ENCODE peak calls at places on chromosomes 13 and 19, in eight cellular contexts. A is lower lobe of right lung, O is heart right ventricle, Y is glutamatergic neuron, W is fibroblast of pulmonary artery, K is fibroblast of lung, F is thyroid gland, C is MCF 10A. J is an unnamed sample.

GRCh38 chr19:10544242-10544752 is 593 bp downstream of the ATG4D start:
- DNase-seq in C (peak; percentile 30), O (peak; percentile 28), W (no peak), F (peak; percentile 69), A (no peak), K (no peak), Y (no peak), J (no peak)

GRCh38 chr13:45316210-45316799 is 24.7 kb downstream of the TPT1 start:
- DNase-seq in K (no peak), C (no peak), F (no peak), W (no peak), Y (no peak), O (no peak), A (no peak), J (no peak)

GRCh38 chr19:11814707-11815050 is 606 bp downstream of the ZNF440 start:
- DNase-seq in C (no peak), F (no peak), Y (no peak), W (peak; percentile 51), O (no peak), A (no peak), K (peak; percentile 52), J (no peak)

GRCh38 chr13:66660013-66660804 is 569.9 kb downstream of the PCDH9 start:
- DNase-seq in F (no peak), K (peak; percentile 40), C (peak; percentile 27), W (peak; percentile 76), A (no peak), Y (no peak), O (no peak), J (no peak)

GRCh38 chr13:112165712-112166111 is 98.8 kb downstream of the SOX1 start:
- DNase-seq in A (no peak), O (no peak), Y (peak; percentile 2), W (no peak), K (no peak), C (no peak), F (no peak), J (no peak)

GRCh38 chr19:39498262-39499081 is at the start of gene DLL3:
- DNase-seq in O (no peak), K (no peak), Y (peak; percentile 83), C (no peak), F (no peak), W (peak; percentile 10), A (no peak), J (no peak)

GRCh38 chr13:110915874-110916670 is 1.2 kb upstream of the ANKRD10 start:
- DNase-seq in K (peak; percentile 69), A (no peak), C (peak; percentile 7), O (no peak), F (no peak), Y (no peak), W (peak; percentile 73), J (no peak)

GRCh38 chr19:17616961-17617806 is 61.7 kb downstream of the COLGALT1 start:
- DNase-seq in C (no peak), A (no peak), K (no peak), O (no peak), F (no peak), Y (peak; percentile 88), W (peak; percentile 10), J (no peak)

GRCh38 chr13:51729853-51730553 is 74.0 kb downstream of the DHRS12 start:
- DNase-seq in A (no peak), O (no peak), W (peak; percentile 90), Y (no peak), K (peak; percentile 87), F (no peak), C (peak; percentile 75), J (no peak)

GRCh38 chr19:3387645-3388589 is 21.5 kb downstream of the NFIC start:
- DNase-seq in F (peak; percentile 95), Y (no peak), C (peak; percentile 94), O (peak; percentile 79), A (peak; percentile 88), K (peak; percentile 85), W (no peak), J (peak; percentile 61)

GRCh38 chr13:99984463-99985242 is 3.1 kb downstream of the ZIC2 start:
- DNase-seq in F (no peak), O (no peak), K (no peak), Y (peak; percentile 35), A (no peak), C (no peak), W (no peak), J (no peak)

GRCh38 chr19:13839938-13840750 is 36.8 kb upstream of the NANOS3 start:
- DNase-seq in W (no peak), Y (no peak), O (no peak), C (peak; percentile 92), A (peak; percentile 81), K (no peak), F (peak; percentile 47), J (no peak)

GRCh38 chr19:8256276-8257051 is 47.3 kb downstream of the CERS4 start:
- DNase-seq in O (no peak), F (no peak), Y (no peak), W (no peak), K (no peak), A (no peak), C (no peak), J (no peak)

GRCh38 chr13:30165791-30166190 is 141.6 kb downstream of the KATNAL1 start:
- DNase-seq in A (no peak), F (no peak), K (no peak), Y (no peak), C (no peak), O (no peak), W (peak; percentile 29), J (no peak)
- TF ChIP-seq CTCF in A (no peak), F (no peak), K (no peak), Y (no peak), C (no peak), O (no peak), W (no peak), J (peak; percentile 41)

DNA sequence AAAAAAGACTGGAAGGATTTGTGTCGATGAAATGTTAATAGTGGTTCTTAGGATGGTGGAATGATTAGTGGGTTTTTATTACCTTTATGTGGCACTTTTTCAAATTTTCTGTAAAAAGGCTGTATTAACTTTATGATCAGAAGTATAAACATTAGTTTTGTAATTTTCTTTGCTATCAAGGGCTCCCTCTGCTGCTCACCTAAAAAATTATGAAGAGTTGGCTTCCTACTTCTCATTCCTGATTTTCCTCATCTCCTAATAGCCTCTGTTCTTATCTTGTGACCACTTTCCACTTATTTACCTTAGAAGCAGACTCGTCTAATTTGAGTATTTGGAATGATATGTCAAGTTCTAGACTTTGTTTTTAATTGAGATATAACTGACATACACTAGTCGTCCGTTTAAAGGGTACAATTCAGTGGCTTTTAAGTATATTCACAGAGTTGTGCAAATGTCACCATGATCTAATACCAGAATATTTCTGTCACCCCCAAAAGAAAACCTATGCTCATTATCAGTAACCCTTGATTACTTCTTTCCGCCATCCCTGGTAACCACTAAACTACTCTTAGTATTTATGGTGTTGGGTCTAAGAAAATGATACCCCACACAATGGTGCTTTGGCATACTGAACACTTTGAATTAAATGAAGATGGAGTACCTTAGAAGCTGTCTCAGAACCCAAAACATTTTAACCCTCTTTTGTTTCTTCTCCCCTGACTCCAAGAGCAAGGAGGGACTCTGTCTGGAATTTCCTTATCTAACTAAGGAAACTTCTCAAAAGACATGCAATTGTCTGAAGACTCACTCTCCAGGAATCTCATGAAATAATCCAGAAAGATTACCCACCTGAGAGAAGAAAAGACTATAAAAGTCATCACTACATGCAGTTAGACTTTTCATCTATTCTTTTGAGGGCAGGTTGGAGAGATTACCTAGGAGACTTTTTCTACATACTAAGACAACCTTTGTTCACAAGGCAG is 311.3 kb downstream of the DLEU7 start:
- DNase-seq in A (no peak), C (peak; percentile 42), K (peak; percentile 74), F (no peak), O (no peak), W (peak; percentile 71), Y (no peak), J (no peak)
- TF ChIP-seq CTCF in A (peak; percentile 59), C (peak; percentile 53), K (peak; percentile 61), F (no peak), O (peak; percentile 75), W (peak; percentile 56), Y (no peak), J (peak; percentile 52)

DNA sequence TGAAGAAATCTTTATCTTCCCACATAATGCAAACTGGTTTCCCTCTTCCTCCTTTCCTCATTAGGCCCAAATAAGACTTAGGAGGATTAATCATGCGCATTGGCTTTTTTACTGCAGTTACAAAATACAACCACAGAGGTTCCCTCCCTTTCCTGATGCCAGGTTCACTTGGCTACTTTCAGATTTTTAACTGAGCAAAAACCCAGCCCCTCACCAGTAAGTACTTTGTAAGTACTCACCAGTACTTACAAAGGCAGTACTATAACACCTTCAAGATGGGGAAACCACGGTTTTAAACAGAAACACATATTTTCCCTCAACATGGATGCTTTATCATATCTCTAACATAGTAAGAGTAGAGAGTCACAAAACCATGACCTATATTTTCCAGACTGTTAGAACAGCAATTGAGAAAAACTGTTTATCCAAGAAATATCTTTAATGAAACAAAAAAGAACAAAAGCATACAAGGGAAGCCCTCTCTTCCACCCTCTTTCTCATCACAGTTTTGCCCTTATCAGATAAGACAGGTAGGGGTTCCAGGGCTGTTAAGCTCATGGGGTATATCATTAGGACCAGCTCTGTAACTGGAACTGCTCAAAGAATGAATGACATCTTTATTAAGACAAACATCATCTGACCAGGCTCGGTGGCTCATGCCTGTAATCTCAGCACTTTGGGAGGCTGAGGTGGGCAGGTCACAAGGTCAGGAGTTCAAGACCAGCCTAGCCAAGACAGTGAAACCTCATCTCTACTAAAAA is 12.7 kb downstream of the FOXO1 start:
- DNase-seq in A (no peak), O (no peak), K (no peak), Y (no peak), C (no peak), F (no peak), W (peak; percentile 53), J (no peak)
- TF ChIP-seq CTCF in A (no peak), O (no peak), K (no peak), Y (no peak), C (no peak), F (no peak), W (no peak), J (no peak)

GRCh38 chr19:33064117-33064777 is 441 bp downstream of the RHPN2 start:
- DNase-seq in C (peak; percentile 16), Y (peak; percentile 51), K (no peak), A (peak; percentile 73), F (peak; percentile 80), O (no peak), W (no peak), J (no peak)
- TF ChIP-seq CTCF in C (no peak), Y (no peak), K (no peak), A (no peak), F (no peak), O (no peak), W (no peak), J (no peak)

DNA sequence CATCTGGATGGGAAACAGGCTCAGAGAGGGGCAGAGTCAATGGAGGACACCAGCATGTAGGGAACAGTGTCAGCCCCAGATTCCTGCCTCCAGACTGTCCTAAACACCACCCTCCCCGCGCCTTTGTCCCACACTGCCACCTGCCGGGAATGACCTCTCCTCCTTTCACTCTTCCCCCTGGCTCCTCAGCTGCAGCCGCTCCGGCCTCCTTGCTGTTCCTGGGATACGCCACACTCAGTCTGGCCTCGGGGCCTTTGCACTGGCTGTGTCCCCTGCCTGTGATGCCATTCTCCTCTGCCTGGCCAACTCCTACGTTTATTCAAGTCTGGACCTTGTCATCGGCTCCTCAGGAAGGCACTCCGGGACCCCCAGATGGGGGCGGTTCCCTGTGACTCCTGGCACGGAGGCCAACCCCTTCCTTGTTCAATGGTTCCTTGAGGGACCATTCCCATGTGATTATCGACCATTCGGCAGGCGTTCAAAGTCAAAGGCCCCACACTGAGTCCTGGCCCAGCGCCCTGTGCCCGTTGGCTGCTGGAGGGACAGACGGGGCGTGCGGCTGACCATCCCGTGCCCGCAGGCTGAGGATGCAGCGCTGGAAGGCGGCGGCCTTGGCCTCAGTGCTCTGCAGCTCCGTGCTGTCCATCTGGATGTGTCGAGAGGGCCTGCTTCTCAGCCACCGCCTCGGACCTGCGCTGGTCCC is 15.8 kb downstream of the FUT6 start:
- DNase-seq in O (no peak), A (no peak), F (no peak), W (no peak), Y (no peak), K (no peak), C (peak; percentile 72), J (no peak)
- TF ChIP-seq CTCF in O (no peak), A (no peak), F (no peak), W (peak; percentile 9), Y (no peak), K (no peak), C (peak; percentile 46), J (no peak)

J was measured in AG09319.